ENCODE peak calls at places on chromosome 11, in eight cellular contexts. E is DND-41; S is CD8-positive, alpha-beta T cell; K is brain microvascular endothelial cell; R is breast epithelium; N is AG09309; J is fibroblast of lung; G is psoas muscle. Y is an unnamed sample.

GRCh38 chr11:62614275-62614674 is 1.2 kb downstream of the ROM1 start:
- DNase-seq in N (no peak), K (no peak), E (no peak), S (no peak), R (no peak), J (no peak), G (no peak), Y (no peak)

GRCh38 chr11:116842909-116843308 is 5.5 kb upstream of the APOA1 start:
- DNase-seq in R (no peak), S (no peak), G (peak; percentile 23), E (no peak), J (no peak), K (no peak), N (no peak), Y (no peak)

GRCh38 chr11:92384316-92384715 is 159.7 kb downstream of the FAT3 start:
- DNase-seq in N (no peak), E (no peak), S (no peak), J (peak; percentile 80), R (no peak), K (peak; percentile 81), G (no peak), Y (peak; percentile 78)

GRCh38 chr11:64844330-64845124 is at the start of gene CDC42BPG:
- DNase-seq in J (peak; percentile 53), G (peak; percentile 84), E (peak; percentile 68), R (peak; percentile 89), K (peak; percentile 37), S (peak; percentile 47), N (no peak), Y (peak; percentile 49)

GRCh38 chr11:57762235-57762866 is 749 bp downstream of the CTNND1 start:
- DNase-seq in N (no peak), R (no peak), E (no peak), G (no peak), S (no peak), K (no peak), J (no peak), Y (no peak)

GRCh38 chr11:83836883-83837654 is 550.9 kb upstream of the CCDC90B start:
- DNase-seq in G (no peak), S (no peak), E (peak; percentile 29), K (peak; percentile 60), R (no peak), N (no peak), J (peak; percentile 37), Y (peak; percentile 54)

GRCh38 chr11:27688076-27688475 is 12.2 kb downstream of the BDNF start:
- DNase-seq in J (no peak), R (no peak), G (peak; percentile 32), N (no peak), S (no peak), K (no peak), E (no peak), Y (no peak)

GRCh38 chr11:125224391-125225015 is 60.0 kb downstream of the PKNOX2 start:
- DNase-seq in E (no peak), R (no peak), S (no peak), G (no peak), N (no peak), K (peak; percentile 51), J (peak; percentile 14), Y (peak; percentile 17)

GRCh38 chr11:114259124-114259526 is 37.1 kb upstream of the NNMT start:
- DNase-seq in N (no peak), G (peak; percentile 93), J (no peak), E (no peak), R (peak; percentile 67), S (no peak), K (no peak), Y (no peak)

GRCh38 chr11:77090046-77090372 is 12.6 kb upstream of the OMP start:
- DNase-seq in R (no peak), E (no peak), N (no peak), K (no peak), G (peak; percentile 8), S (no peak), J (no peak), Y (no peak)

GRCh38 chr11:63909621-63910506 is 7.1 kb downstream of the RCOR2 start:
- DNase-seq in E (no peak), J (no peak), R (no peak), K (no peak), S (no peak), G (no peak), N (no peak), Y (no peak)

GRCh38 chr11:10376061-10376460 is 71.2 kb downstream of the ADM start:
- DNase-seq in E (no peak), S (no peak), R (no peak), J (peak; percentile 88), G (no peak), N (peak; percentile 73), K (no peak), Y (peak; percentile 70)

GRCh38 chr11:66238786-66239413 is 29.5 kb upstream of the RAB1B start:
- DNase-seq in R (no peak), S (no peak), G (no peak), N (no peak), E (no peak), K (no peak), J (no peak), Y (no peak)

GRCh38 chr11:80443177-80443576 is 1002.3 kb upstream of the TENM4 start:
- DNase-seq in J (no peak), E (no peak), G (no peak), N (no peak), K (no peak), R (no peak), S (no peak), Y (no peak)

GRCh38 chr11:110761131-110761530 is 48.9 kb upstream of the ARHGAP20 start:
- DNase-seq in E (no peak), G (no peak), K (no peak), R (no peak), S (no peak), J (no peak), N (no peak), Y (no peak)
- H3K4me3 ChIP-seq in E (no peak overlapping the region), G (no peak overlapping the region), K (no peak overlapping the region), R (no peak overlapping the region), S (no peak overlapping the region), J (no peak overlapping the region), N (no peak overlapping the region), Y (no peak overlapping the region)

GRCh38 chr11:20448838-20449237 is 61.3 kb downstream of the PRMT3 start:
- DNase-seq in J (no peak), N (no peak), G (no peak), E (no peak), S (no peak), K (no peak), R (no peak), Y (no peak)

GRCh38 chr11:20444537-20444936 is 57.0 kb downstream of the PRMT3 start:
- DNase-seq in E (no peak), N (no peak), S (no peak), J (no peak), K (no peak), R (no peak), G (no peak), Y (no peak)

GRCh38 chr11:20438637-20439036 is 51.1 kb downstream of the PRMT3 start:
- DNase-seq in R (no peak), G (no peak), E (no peak), N (no peak), J (no peak), K (no peak), S (no peak), Y (no peak)

GRCh38 chr11:20443596-20443995 is 56.1 kb downstream of the PRMT3 start:
- DNase-seq in E (no peak), J (peak; percentile 5), G (no peak), K (no peak), S (no peak), N (no peak), R (no peak), Y (peak; percentile 37)
- TF ChIP-seq CTCF in E (peak; percentile 47), J (peak; percentile 41), G (no peak), K (peak; percentile 39), S (peak; percentile 32), N (peak; percentile 36), R (peak; percentile 19), Y (peak; percentile 44)

GRCh38 chr11:4610258-4610935 is 2.4 kb upstream of the TRIM68 start:
- DNase-seq in S (no peak), E (no peak), R (no peak), K (no peak), G (no peak), J (no peak), N (no peak), Y (no peak)
- H3K4me3 ChIP-seq in S (peak overlapping the region; percentile 47), E (no peak overlapping the region), R (no peak overlapping the region), K (no peak overlapping the region), G (peak overlapping the region; percentile 23), J (no peak overlapping the region), N (no peak overlapping the region), Y (no peak overlapping the region)

GRCh38 chr11:46407635-46408034 is 16.1 kb upstream of the CHRM4 start:
- DNase-seq in S (no peak), K (no peak), J (no peak), E (no peak), N (no peak), R (no peak), G (no peak), Y (no peak)

GRCh38 chr11:46414466-46414796 is 22.9 kb upstream of the CHRM4 start:
- DNase-seq in S (no peak), J (no peak), N (no peak), G (no peak), K (no peak), R (no peak), E (peak; percentile 76), Y (no peak)

GRCh38 chr11:46408407-46408986 is 16.9 kb upstream of the CHRM4 start:
- DNase-seq in S (no peak), E (no peak), J (no peak), N (no peak), R (no peak), G (no peak), K (no peak), Y (no peak)

GRCh38 chr11:46413755-46414465 is 22.3 kb upstream of the CHRM4 start:
- DNase-seq in G (no peak), R (no peak), S (no peak), N (no peak), J (no peak), K (no peak), E (peak; percentile 68), Y (no peak)

DNA sequence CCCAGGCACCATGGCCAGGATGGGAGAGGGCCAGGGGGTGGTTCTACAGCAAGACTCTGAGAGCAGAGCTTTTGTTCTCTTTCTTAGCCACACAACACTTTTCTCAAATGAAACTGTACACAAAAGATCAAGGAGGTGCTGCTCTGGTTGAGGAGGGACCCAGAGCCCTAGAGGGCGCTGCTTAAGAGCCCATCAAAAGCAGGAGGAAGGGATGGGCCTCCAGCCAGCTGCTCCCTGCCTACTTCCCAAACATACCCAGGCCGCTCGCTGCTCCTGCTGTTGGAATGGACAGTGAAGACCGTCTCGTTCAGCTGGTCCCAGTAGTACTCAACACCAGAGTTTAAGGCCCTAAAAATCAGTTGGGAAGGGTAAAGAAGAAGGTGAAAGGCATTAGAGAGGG is 18.4 kb upstream of the CHRM4 start:
- DNase-seq in E (no peak), K (no peak), G (no peak), N (no peak), J (no peak), S (no peak), R (no peak), Y (peak; percentile 14)
- TF ChIP-seq CTCF in E (peak; percentile 34), K (peak; percentile 52), G (no peak), N (no peak), J (peak; percentile 33), S (no peak), R (no peak), Y (peak; percentile 29)